ENCODE peak calls at places on chromosome 18, in four cellular contexts. One of them, this sample, is unnamed.
A peak's percentile ranks its signal among the peaks of the same experiment; 100 is the strongest.

GRCh38 chr18:57698571-57699276 is 77.1 kb upstream of the NARS1 start:
- DNase-seq in right lobe of liver: no peak
- DNase-seq in gastrocnemius medialis: no peak
- DNase-seq in esophagus squamous epithelium: no peak
- DNase-seq in this sample: no peak

GRCh38 chr18:55508637-55509036 is 79.4 kb downstream of the TCF4 start:
- DNase-seq in right lobe of liver: no peak
- DNase-seq in gastrocnemius medialis: no peak
- DNase-seq in esophagus squamous epithelium: no peak
- DNase-seq in this sample: no peak

GRCh38 chr18:23200751-23201150 is 65.5 kb downstream of the CABLES1 start:
- DNase-seq in right lobe of liver: no peak
- DNase-seq in gastrocnemius medialis: no peak
- DNase-seq in esophagus squamous epithelium: no peak
- DNase-seq in this sample: no peak

GRCh38 chr18:51120809-51121596 is 76.5 kb downstream of the MEX3C start:
- DNase-seq in right lobe of liver: no peak
- DNase-seq in gastrocnemius medialis: no peak
- DNase-seq in esophagus squamous epithelium: no peak
- DNase-seq in this sample: no peak

GRCh38 chr18:24234330-24234729 is 95.5 kb downstream of the CABYR start:
- DNase-seq in right lobe of liver: no peak
- DNase-seq in gastrocnemius medialis: no peak
- DNase-seq in esophagus squamous epithelium: no peak
- DNase-seq in this sample: no peak

GRCh38 chr18:40250218-40250617 is 1704.8 kb upstream of the PIK3C3 start:
- DNase-seq in right lobe of liver: no peak
- DNase-seq in gastrocnemius medialis: no peak
- DNase-seq in esophagus squamous epithelium: no peak
- DNase-seq in this sample: no peak

GRCh38 chr18:10318686-10318960 is 135.8 kb upstream of the APCDD1 start:
- DNase-seq in right lobe of liver: no peak
- DNase-seq in gastrocnemius medialis: no peak
- DNase-seq in esophagus squamous epithelium: no peak
- DNase-seq in this sample: no peak

GRCh38 chr18:60838677-60839076 is 466.1 kb upstream of the MC4R start:
- DNase-seq in right lobe of liver: no peak
- DNase-seq in gastrocnemius medialis: no peak
- DNase-seq in esophagus squamous epithelium: no peak
- DNase-seq in this sample: no peak

GRCh38 chr18:22330508-22330907 is 87.2 kb downstream of the CTAGE1 start:
- DNase-seq in right lobe of liver: no peak
- DNase-seq in gastrocnemius medialis: no peak
- DNase-seq in esophagus squamous epithelium: no peak
- DNase-seq in this sample: no peak

GRCh38 chr18:41761329-41762028 is 193.6 kb upstream of the PIK3C3 start:
- DNase-seq in right lobe of liver: no peak
- DNase-seq in gastrocnemius medialis: no peak
- DNase-seq in esophagus squamous epithelium: no peak
- DNase-seq in this sample: no peak

GRCh38 chr18:63440219-63440618 is 17.9 kb upstream of the VPS4B start:
- DNase-seq in right lobe of liver: no peak
- DNase-seq in gastrocnemius medialis: peak; percentile 33
- DNase-seq in esophagus squamous epithelium: no peak
- DNase-seq in this sample: no peak

GRCh38 chr18:55918449-55918848 is 330.5 kb upstream of the TCF4 start:
- DNase-seq in right lobe of liver: no peak
- DNase-seq in gastrocnemius medialis: no peak
- DNase-seq in esophagus squamous epithelium: no peak
- DNase-seq in this sample: no peak

GRCh38 chr18:495452-495851 is 5.0 kb downstream of the COLEC12 start:
- DNase-seq in right lobe of liver: no peak
- DNase-seq in gastrocnemius medialis: no peak
- DNase-seq in esophagus squamous epithelium: no peak
- DNase-seq in this sample: no peak

GRCh38 chr18:54720590-54720989 is 107.7 kb upstream of the RAB27B start:
- DNase-seq in right lobe of liver: no peak
- DNase-seq in gastrocnemius medialis: no peak
- DNase-seq in esophagus squamous epithelium: no peak
- DNase-seq in this sample: no peak

GRCh38 chr18:48079885-48080284 is 149.4 kb upstream of the SMAD2 start:
- DNase-seq in right lobe of liver: no peak
- DNase-seq in gastrocnemius medialis: no peak
- DNase-seq in esophagus squamous epithelium: no peak
- DNase-seq in this sample: no peak

GRCh38 chr18:21257383-21257782 is 15.4 kb downstream of the GREB1L start:
- DNase-seq in right lobe of liver: no peak
- DNase-seq in gastrocnemius medialis: no peak
- DNase-seq in esophagus squamous epithelium: no peak
- DNase-seq in this sample: no peak

GRCh38 chr18:48886520-48887293 is 64.1 kb downstream of the SMAD7 start:
- DNase-seq in right lobe of liver: no peak
- DNase-seq in gastrocnemius medialis: no peak
- DNase-seq in esophagus squamous epithelium: no peak
- DNase-seq in this sample: no peak

GRCh38 chr18:35868919-35869318 is 103.6 kb upstream of the RMP24 start:
- DNase-seq in right lobe of liver: no peak
- DNase-seq in gastrocnemius medialis: no peak
- DNase-seq in esophagus squamous epithelium: no peak
- DNase-seq in this sample: no peak

DNA sequence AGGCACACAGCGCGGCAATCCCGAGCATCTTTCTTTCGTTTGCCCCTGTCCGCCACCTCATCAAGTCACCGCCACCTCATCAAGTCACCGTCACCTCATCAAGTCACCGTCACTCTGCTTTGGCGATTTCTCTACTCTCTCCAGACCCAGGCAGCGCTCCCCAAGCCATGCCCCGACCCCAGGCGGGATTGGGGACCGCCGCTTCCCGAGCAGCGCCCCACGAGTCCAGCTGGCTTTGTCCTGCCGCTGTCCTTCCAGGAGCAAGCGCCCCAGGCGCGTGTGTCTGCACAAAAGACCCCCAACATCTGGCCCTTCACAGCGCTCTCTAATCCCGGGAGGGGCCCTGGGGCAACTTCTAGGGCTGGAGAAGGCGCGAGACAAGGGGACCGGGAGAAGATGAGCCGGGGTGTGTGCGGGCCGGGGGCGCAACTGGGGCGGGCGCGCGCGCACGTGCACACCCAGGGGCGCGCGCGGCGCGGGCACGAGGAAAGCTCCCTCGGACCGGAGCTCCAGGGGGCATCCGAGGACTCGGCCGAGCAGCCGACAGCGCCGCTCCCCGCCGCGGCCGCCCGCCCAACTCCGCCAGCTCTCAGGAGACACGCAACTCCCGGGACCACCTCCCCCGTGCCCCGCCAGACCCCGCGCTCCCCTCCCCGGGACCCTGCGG is 630 bp upstream of the RNF152 start:
- DNase-seq in right lobe of liver: peak; percentile 69
- DNase-seq in gastrocnemius medialis: no peak
- DNase-seq in esophagus squamous epithelium: no peak
- DNase-seq in this sample: peak; percentile 58
- H3K4me1 ChIP-seq in right lobe of liver: no peaks in the 10 kb centered on the region
- H3K4me1 ChIP-seq in gastrocnemius medialis: peaks cover 7% of the 10 kb centered on the region
- H3K4me1 ChIP-seq in esophagus squamous epithelium: peaks cover 77% of the 10 kb centered on the region
- H3K4me1 ChIP-seq in this sample: peaks cover 24% of the 10 kb centered on the region

GRCh38 chr18:74290831-74291770 is 662 bp downstream of the CYB5A start:
- DNase-seq in right lobe of liver: peak; percentile 56
- DNase-seq in gastrocnemius medialis: no peak
- DNase-seq in esophagus squamous epithelium: no peak
- DNase-seq in this sample: peak; percentile 86

GRCh38 chr18:74292541-74292858 is 737 bp upstream of the CYB5A start:
- DNase-seq in right lobe of liver: no peak
- DNase-seq in gastrocnemius medialis: no peak
- DNase-seq in esophagus squamous epithelium: no peak
- DNase-seq in this sample: no peak

GRCh38 chr18:74289946-74290478 is 1.8 kb downstream of the CYB5A start:
- DNase-seq in right lobe of liver: no peak
- DNase-seq in gastrocnemius medialis: no peak
- DNase-seq in esophagus squamous epithelium: no peak
- DNase-seq in this sample: no peak

GRCh38 chr18:74294526-74294925 is 2.8 kb upstream of the CYB5A start:
- DNase-seq in right lobe of liver: no peak
- DNase-seq in gastrocnemius medialis: no peak
- DNase-seq in esophagus squamous epithelium: no peak
- DNase-seq in this sample: no peak

DNA sequence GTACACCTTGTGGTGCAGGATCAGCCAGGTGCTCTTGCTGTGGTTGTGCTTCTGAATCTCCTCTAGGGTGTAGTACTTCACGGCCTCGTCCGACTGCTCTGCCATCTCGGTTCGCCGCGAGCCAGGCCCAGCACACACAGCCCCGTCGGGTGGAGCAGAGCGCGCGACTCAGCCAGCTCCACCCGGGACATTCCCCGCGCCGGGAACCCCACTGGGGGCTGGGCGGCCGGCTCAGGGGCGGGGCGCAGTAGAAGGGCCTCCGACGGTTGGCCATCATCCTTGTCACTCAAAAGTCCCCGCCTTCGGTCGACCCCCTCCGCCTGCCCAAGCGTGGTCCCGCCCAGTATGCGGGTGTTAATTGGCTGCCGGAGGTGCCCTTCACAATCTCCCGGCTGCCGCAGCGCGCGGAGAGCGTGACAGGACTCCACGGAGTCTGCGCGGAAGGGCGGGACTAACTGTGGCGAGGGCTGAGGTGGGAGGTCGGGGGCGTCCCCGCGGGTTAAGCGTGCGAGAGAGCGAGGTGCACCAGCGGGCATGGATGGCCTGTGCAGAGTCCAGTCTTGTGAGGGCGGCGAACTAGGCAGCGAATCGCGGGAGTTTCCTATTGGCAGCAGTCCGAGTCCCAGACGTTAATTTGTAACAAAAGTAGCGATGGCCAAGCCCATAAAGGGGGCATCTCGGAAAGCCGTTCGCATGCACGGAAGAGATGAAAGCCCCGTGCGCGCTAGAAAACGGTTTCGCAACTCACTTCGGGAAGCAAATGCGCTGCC is at the start of gene CYB5A:
- DNase-seq in right lobe of liver: peak; percentile 99
- DNase-seq in gastrocnemius medialis: peak; percentile 97
- DNase-seq in esophagus squamous epithelium: peak; percentile 88
- DNase-seq in this sample: peak; percentile 98
- TF ChIP-seq POLR2A in right lobe of liver: peak; percentile 87
- TF ChIP-seq POLR2A in gastrocnemius medialis: no peak
- TF ChIP-seq POLR2A in esophagus squamous epithelium: no peak
- TF ChIP-seq POLR2A in this sample: peak; percentile 85

DNA sequence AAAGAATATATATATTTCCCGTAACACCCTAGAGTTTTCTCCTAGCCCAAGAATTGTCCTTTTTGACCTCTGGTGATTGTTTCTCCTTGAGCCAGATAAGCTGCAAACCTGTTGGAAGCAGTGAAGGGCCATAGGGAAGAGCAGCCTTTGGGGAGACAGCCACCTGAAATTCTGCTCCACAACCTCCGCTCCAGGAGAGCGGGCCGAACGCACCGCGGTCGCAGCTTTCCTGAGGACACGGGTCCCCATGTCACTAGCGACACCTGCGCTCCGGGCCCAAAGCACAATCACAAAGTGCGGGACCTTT is 620 bp upstream of the DSG2 start:
- DNase-seq in right lobe of liver: no peak
- DNase-seq in gastrocnemius medialis: no peak
- DNase-seq in esophagus squamous epithelium: no peak
- DNase-seq in this sample: no peak
- H3K4me3 ChIP-seq in right lobe of liver: peak overlapping the region; percentile 68
- H3K4me3 ChIP-seq in gastrocnemius medialis: no peak overlapping the region
- H3K4me3 ChIP-seq in esophagus squamous epithelium: peak overlapping the region; percentile 71
- H3K4me3 ChIP-seq in this sample: peak overlapping the region; percentile 33

DNA sequence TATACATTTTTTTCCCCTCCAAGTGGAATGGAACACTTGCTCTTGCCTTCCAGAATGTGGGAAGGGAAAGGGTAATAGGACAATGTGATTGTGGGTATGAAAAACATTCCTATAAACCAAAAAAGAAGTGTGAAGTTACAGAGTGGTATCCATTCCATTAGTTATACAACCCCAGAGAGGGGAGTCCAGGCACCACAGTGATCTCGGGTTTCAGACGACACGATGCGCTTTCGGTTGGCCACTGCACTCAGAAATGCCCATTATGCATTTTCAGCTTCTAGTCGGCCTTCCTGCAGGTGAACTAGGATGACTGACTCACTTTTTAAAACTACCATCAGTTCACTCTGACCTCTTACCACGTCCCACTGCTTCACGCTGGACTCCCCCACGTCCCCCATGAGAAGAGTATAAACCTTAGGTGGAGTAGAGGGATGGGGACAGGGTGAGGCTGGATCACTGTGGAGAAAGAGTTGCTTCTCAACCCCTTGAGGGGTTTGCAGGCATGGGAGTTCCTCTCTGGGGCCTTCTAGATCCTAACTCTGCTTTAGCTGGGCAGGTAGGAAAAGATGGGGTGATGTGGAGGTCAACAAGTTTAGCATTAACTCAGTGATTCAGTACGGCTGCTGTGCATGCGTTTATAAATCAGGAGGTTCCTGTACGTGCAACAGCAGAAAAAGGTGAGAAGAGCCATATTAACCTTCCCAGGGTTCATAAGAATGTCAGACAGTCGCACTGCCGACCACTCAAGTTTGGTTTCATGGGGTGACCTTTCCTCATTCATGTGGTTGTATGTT is 50.5 kb downstream of the ZNF532 start:
- DNase-seq in right lobe of liver: no peak
- DNase-seq in gastrocnemius medialis: no peak
- DNase-seq in esophagus squamous epithelium: no peak
- DNase-seq in this sample: no peak
- H3K4me1 ChIP-seq in right lobe of liver: no peaks in the 10 kb centered on the region
- H3K4me1 ChIP-seq in gastrocnemius medialis: peaks cover 61% of the 10 kb centered on the region
- H3K4me1 ChIP-seq in esophagus squamous epithelium: peaks cover 36% of the 10 kb centered on the region
- H3K4me1 ChIP-seq in this sample: peaks cover 20% of the 10 kb centered on the region

DNA sequence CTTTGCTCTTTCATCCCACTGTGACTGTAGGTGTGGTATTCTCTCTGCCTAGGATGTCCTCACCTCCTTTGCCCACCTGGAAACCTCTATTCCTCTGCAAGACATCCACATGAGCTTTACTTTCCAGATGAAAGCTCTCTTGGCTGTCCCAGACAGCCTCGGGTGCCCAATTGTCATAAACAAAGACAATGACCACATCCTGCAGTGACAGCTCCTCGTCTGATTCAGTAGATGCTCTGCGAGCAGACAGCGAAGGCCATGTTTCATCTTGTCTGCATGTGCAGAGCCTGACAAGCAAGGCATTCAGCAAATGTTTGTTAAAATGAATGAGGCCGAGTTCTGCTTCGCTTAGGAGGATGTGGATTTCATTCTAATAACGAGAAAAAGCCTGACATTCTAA is 150.8 kb downstream of the MTCL1 start:
- DNase-seq in right lobe of liver: no peak
- DNase-seq in gastrocnemius medialis: no peak
- DNase-seq in esophagus squamous epithelium: no peak
- DNase-seq in this sample: no peak
- TF ChIP-seq POLR2A in right lobe of liver: no peak
- TF ChIP-seq POLR2A in gastrocnemius medialis: no peak
- TF ChIP-seq POLR2A in esophagus squamous epithelium: no peak
- TF ChIP-seq POLR2A in this sample: no peak

GRCh38 chr18:68033466-68033865 is 516.9 kb upstream of the DSEL start:
- DNase-seq in right lobe of liver: no peak
- DNase-seq in gastrocnemius medialis: no peak
- DNase-seq in esophagus squamous epithelium: no peak
- DNase-seq in this sample: no peak
- H3K4me3 ChIP-seq in right lobe of liver: no peak overlapping the region
- H3K4me3 ChIP-seq in gastrocnemius medialis: no peak overlapping the region
- H3K4me3 ChIP-seq in esophagus squamous epithelium: no peak overlapping the region
- H3K4me3 ChIP-seq in this sample: no peak overlapping the region

This sample was measured in body of pancreas.